ENCODE peak calls at places on chromosomes 2 and 18, in six cellular contexts. D, Z, E, K, R and Q are unnamed samples.

GRCh38 chr2:11896386-11896785 is 150.0 kb downstream of the LPIN1 start:
- DNase-seq in D (no peak), Z (no peak), K (no peak), E (no peak), R (no peak), Q (no peak)

GRCh38 chr2:8573942-8574195 is 108.0 kb upstream of the ID2 start:
- DNase-seq in K (no peak), E (no peak), R (no peak), Z (no peak), D (peak), Q (no peak)

GRCh38 chr2:117972466-117973123 is 41.3 kb downstream of the CCDC93 start:
- DNase-seq in E (no peak), R (no peak), D (no peak), K (no peak), Z (no peak), Q (no peak)

GRCh38 chr2:43745457-43745856 is 28.4 kb upstream of the DYNC2LI1 start:
- DNase-seq in D (no peak), K (no peak), E (no peak), R (no peak), Z (peak), Q (no peak)

GRCh38 chr2:170815746-170816498 is 765 bp upstream of the GAD1 start:
- DNase-seq in D (peak), R (peak), K (peak), E (peak), Z (peak), Q (no peak)

GRCh38 chr2:74373985-74374384 is 6.1 kb downstream of the DCTN1 start:
- DNase-seq in Z (no peak), D (no peak), R (no peak), K (no peak), E (no peak), Q (no peak)

GRCh38 chr18:64201781-64202180 is 52.9 kb upstream of the LINC00305 start:
- DNase-seq in Z (no peak), K (no peak), D (no peak), E (no peak), R (no peak), Q (no peak)

GRCh38 chr2:168518555-168519066 is 62.5 kb downstream of the CERS6 start:
- DNase-seq in K (peak), E (no peak), D (no peak), Z (no peak), R (no peak), Q (no peak)

GRCh38 chr2:231326404-231326803 is 69.1 kb upstream of the B3GNT7 start:
- DNase-seq in E (no peak), Z (no peak), R (no peak), K (no peak), D (no peak), Q (no peak)

GRCh38 chr2:219509780-219510511 is 4.3 kb upstream of the ASIC4 start:
- DNase-seq in E (no peak), R (peak), D (peak), K (peak), Z (peak), Q (peak)

GRCh38 chr2:158079672-158080071 is 22.0 kb upstream of the UPP2 start:
- DNase-seq in E (no peak), R (peak), Z (peak), D (no peak), K (no peak), Q (no peak)

GRCh38 chr2:103009861-103010260 is 248.0 kb downstream of the TMEM182 start:
- DNase-seq in K (no peak), D (no peak), Z (no peak), R (no peak), E (no peak), Q (no peak)

GRCh38 chr2:234320098-234320497 is 176.8 kb downstream of the ARL4C start:
- DNase-seq in D (no peak), K (no peak), R (no peak), Z (no peak), E (no peak), Q (no peak)

GRCh38 chr2:135948642-135949355 is 36.6 kb downstream of the DARS1 start:
- DNase-seq in D (no peak), K (peak), Z (peak), E (peak), R (peak), Q (no peak)

GRCh38 chr18:26865557-26865956 is at the start of gene AQP4:
- DNase-seq in E (no peak), Z (no peak), D (no peak), K (no peak), R (no peak), Q (no peak)

GRCh38 chr2:241804326-241805276 is 4.4 kb upstream of the NEU4 start:
- DNase-seq in Z (peak), K (peak), E (peak), D (peak), R (peak), Q (peak)

GRCh38 chr2:37343537-37344434 is 644 bp upstream of the QPCT start:
- DNase-seq in D (no peak), K (peak), R (peak), E (no peak), Z (peak), Q (no peak)

GRCh38 chr2:38387887-38388286 is 10.8 kb upstream of the ATL2 start:
- DNase-seq in Z (no peak), R (no peak), D (no peak), E (no peak), K (no peak), Q (no peak)

GRCh38 chr2:168687314-168687713 is 115.1 kb upstream of the NOSTRIN start:
- DNase-seq in E (no peak), R (peak), K (no peak), D (no peak), Z (peak), Q (no peak)

GRCh38 chr2:34012728-34013302 is 413.7 kb upstream of the FAM98A start:
- DNase-seq in D (no peak), R (peak), K (peak), E (no peak), Z (peak), Q (peak)

GRCh38 chr2:182509231-182509630 is 82.4 kb upstream of the PDE1A start:
- DNase-seq in D (no peak), Z (no peak), R (no peak), E (no peak), K (no peak), Q (no peak)

GRCh38 chr2:28345619-28346018 is 47.0 kb upstream of the FOSL2 start:
- DNase-seq in R (no peak), D (no peak), K (no peak), E (no peak), Z (no peak), Q (no peak)

GRCh38 chr2:99140860-99141109 is 722 bp upstream of the C2orf15 start:
- DNase-seq in Z (peak), K (no peak), E (no peak), D (no peak), R (no peak), Q (peak)

GRCh38 chr2:207239222-207239674 is 73.5 kb upstream of the KLF7 start:
- DNase-seq in Z (peak), E (no peak), R (peak), D (peak), K (peak), Q (peak)

GRCh38 chr2:132412021-132412420 is 4.6 kb upstream of the GPR39 start:
- DNase-seq in K (no peak), R (no peak), D (no peak), E (no peak), Z (no peak), Q (no peak)

GRCh38 chr2:132417430-132418035 is 928 bp downstream of the GPR39 start:
- DNase-seq in D (no peak), R (no peak), Z (no peak), K (no peak), E (no peak), Q (no peak)

GRCh38 chr2:132416080-132416911 is at the start of gene GPR39:
- DNase-seq in Z (peak), D (peak), E (no peak), K (peak), R (peak), Q (peak)

GRCh38 chr2:132416996-132417395 is 391 bp downstream of the GPR39 start:
- DNase-seq in E (no peak), Z (no peak), D (no peak), K (no peak), R (peak), Q (no peak)

DNA sequence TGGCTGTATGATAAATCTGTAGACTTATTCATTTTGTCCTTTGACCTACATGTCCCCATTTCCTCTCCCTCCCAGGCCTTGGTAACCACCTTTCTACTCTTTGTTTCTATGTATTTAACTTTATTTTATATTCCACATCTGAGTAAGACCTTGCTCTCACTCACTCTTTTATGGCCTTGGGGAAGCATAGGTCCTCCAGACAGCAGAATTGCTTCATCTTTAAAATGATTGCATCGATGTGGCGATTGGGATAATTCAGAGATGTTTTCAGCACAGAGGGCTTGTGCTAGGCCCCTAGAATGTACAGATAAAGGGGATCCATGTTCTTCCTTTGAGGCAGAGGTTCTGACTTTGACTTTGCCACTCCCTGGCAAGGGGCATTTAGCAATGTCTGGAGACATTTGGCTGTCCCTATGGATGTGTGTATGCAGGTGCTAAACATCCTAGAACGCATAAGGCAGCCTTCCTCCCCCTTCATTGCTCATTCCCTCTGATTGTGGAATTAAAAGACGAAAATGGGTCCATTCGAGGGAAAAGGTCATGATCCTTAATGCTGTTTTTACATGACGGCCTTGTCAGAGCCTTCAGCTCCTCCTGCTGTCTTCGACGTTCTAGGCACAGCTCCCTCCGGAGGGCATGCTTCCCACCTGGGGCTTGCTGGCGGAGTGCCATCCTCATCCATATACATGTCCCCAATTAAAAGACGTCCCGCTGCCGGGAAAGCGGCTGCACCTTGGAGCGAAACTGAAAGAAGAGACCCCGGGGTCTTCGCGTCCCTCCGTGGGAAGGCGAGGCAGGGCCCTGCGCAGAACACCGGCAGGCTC is 1.1 kb upstream of the GPR39 start:
- DNase-seq in R (peak), D (peak), E (no peak), K (peak), Z (peak), Q (no peak)
- H3K4me3 ChIP-seq in R (peak), D (peak), E (no peak), K (peak), Z (peak), Q (peak)

GRCh38 chr2:183610724-183611123 is 486.5 kb downstream of the NUP35 start:
- DNase-seq in E (no peak), R (no peak), D (no peak), Z (no peak), K (no peak), Q (no peak)

GRCh38 chr2:183614797-183615429 is 490.7 kb downstream of the NUP35 start:
- DNase-seq in D (no peak), Z (peak), R (no peak), E (no peak), K (peak), Q (peak)
- H3K4me3 ChIP-seq in D (no peak), Z (peak), R (no peak), E (no peak), K (no peak), Q (no peak)

DNA sequence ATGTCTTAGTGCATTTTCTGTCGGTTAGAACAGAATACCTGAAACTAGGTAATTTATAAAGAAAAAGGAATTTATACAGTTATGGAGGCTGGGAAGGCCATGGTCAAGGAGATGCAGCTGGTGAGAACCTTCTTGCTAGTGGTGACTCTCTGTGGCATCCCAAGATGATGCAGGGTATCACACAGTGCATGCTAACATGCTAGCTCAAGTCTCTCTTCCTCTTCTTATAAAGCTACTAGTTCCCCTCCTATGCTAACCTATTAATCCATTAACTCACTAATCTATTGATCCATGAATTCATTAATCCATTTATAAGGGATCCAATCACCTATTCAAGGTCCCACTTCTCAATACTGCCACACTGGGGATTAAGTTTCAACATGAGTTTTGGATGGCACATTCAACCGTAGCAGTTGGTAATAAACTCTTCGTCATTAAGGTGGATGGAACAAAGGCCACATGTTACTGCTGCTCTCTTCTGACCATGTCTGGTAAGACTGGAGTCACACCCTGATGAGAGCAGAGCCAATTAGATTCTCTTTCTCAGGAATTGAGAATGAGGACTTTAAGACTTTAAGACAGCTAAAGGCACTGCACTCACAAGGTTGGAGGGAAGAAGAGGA is 211.6 kb upstream of the SMAD7 start:
- DNase-seq in Z (no peak), K (no peak), D (no peak), R (no peak), E (peak), Q (no peak)
- H3K4me3 ChIP-seq in Z (no peak), K (no peak), D (no peak), R (no peak), E (no peak), Q (no peak)

GRCh38 chr2:64173156-64174135 is 29.2 kb upstream of the PELI1 start:
- DNase-seq in R (no peak), E (no peak), D (no peak), Z (no peak), K (no peak), Q (no peak)
- H3K4me3 ChIP-seq in R (no peak), E (no peak), D (no peak), Z (no peak), K (no peak), Q (no peak)

GRCh38 chr2:174340400-174341300 is 5.9 kb downstream of the SP9 start:
- DNase-seq in E (peak), R (peak), Z (peak), D (no peak), K (peak), Q (no peak)
- H3K4me3 ChIP-seq in E (no peak), R (peak), Z (no peak), D (no peak), K (no peak), Q (no peak)

DNA sequence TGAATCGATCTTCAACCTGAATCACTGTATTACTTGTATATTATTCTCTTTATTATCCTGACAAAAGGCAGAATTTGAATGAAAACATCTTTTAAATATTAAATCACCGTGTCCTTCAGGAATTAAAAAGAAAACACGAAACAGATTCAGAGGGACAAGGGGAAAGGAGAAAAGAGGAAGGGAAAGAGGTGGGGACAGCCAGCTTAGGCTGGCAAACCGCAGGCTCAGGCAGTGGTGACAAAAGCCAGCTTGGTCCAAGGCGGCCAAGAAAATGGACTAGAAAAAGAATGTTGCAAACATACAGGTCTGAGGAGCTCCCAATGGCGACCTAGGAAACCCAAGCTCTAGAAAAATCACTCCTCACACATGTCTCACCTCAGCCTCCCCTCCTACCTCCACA is 6.8 kb downstream of the B4GALT6 start:
- DNase-seq in D (no peak), K (no peak), E (no peak), Z (no peak), R (no peak), Q (no peak)
- H3K4me3 ChIP-seq in D (no peak), K (no peak), E (no peak), Z (no peak), R (no peak), Q (no peak)

DNA sequence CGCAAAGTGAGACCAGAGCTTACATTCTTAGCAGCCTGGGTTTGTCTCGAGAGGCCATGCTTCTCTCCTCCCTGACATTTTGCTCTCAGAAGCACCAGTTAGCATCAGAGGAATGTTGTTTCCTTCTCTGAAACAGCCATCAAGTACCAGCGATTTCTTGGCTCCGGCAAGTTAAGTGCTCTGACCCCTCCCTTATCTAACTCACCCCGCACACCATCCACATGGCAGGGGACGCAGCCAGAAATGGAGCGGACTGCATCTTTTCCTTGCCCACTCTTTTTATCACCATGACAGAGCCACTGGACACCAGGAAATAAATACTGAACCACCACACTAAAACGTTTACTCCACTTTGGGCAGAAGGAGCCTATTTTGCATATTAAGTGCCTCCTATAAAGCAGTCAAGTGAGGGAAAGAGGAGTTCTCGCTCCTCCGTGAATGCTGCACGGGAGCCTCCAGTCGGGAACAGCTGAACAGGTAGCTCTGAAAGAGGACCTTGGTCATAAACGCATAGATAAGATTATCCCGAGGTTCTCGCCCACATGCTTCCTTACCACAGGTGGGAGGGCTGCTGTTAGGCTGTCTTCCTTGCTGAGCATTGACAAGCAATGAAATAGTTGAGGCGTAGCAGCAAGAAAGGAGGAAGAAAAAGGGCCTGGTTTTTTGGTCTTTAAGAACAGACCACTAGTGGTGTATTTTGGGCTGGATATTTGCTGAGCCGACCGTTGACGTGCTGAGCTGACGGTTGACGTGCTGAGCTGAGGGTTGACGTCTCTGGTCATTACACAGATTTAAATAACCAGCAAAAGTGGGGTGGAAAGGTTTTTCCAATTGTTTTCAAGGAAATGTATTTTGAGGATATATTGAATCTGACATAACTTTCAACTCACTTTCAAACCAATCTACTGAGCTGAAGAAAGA is 71.4 kb upstream of the ITGB6 start:
- DNase-seq in D (peak), E (no peak), K (peak), R (no peak), Z (no peak), Q (no peak)
- H3K4me3 ChIP-seq in D (no peak), E (no peak), K (no peak), R (no peak), Z (peak), Q (no peak)